ENCODE peak calls at places on chromosomes 2 and 18, in five cellular contexts. F is lung; M is right cardiac atrium; Y is brain microvascular endothelial cell; B is effector memory CD4-positive, alpha-beta T cell. X is an unnamed sample.

GRCh38 chr2:219041252-219041651 is at the start of gene CFAP65:
- DNase-seq in F (no peak), B (no peak), M (peak), Y (peak), X (peak)

GRCh38 chr2:96769816-96770215 is 9.1 kb downstream of the CNNM4 start:
- DNase-seq in M (peak), Y (no peak), F (no peak), B (no peak), X (no peak)

GRCh38 chr2:190641469-190641868 is 7.4 kb upstream of the NAB1 start:
- DNase-seq in F (no peak), Y (no peak), B (no peak), M (peak), X (no peak)

GRCh38 chr2:30631051-30631671 is 176.1 kb downstream of the CAPN13 start:
- DNase-seq in Y (peak), F (no peak), B (no peak), M (no peak), X (no peak)

GRCh38 chr2:46131-46470 is 204 bp downstream of the FAM110C start:
- DNase-seq in Y (no peak), B (no peak), F (no peak), M (no peak), X (no peak)

GRCh38 chr2:119859528-119859927 is 99.8 kb downstream of the PTPN4 start:
- DNase-seq in M (no peak), B (no peak), F (no peak), Y (no peak), X (no peak)

GRCh38 chr18:14921547-14921946 is 173.6 kb downstream of the ANKRD30B start:
- DNase-seq in B (no peak), M (no peak), F (no peak), Y (no peak), X (no peak)

GRCh38 chr2:19158899-19159298 is 199.5 kb downstream of the OSR1 start:
- DNase-seq in F (no peak), B (no peak), M (no peak), Y (no peak), X (no peak)

GRCh38 chr2:131039908-131040660 is 53.2 kb downstream of the FAM168B start:
- DNase-seq in B (no peak), F (no peak), Y (no peak), M (no peak), X (no peak)

GRCh38 chr2:30267161-30267568 is 35.8 kb downstream of the LBH start:
- DNase-seq in Y (no peak), M (no peak), B (peak), F (no peak), X (no peak)

GRCh38 chr2:195666113-195666712 is 9.2 kb downstream of the SLC39A10 start:
- DNase-seq in B (no peak), Y (no peak), F (no peak), M (no peak), X (no peak)

GRCh38 chr2:121694398-121695178 is 42.1 kb downstream of the NIFK start:
- DNase-seq in B (no peak), M (no peak), Y (no peak), F (no peak), X (no peak)

GRCh38 chr2:241719093-241719492 is 15.3 kb upstream of the D2HGDH start:
- DNase-seq in Y (no peak), M (no peak), B (no peak), F (no peak), X (no peak)

GRCh38 chr2:130388221-130388907 is 32.5 kb downstream of the PTPN18 start:
- DNase-seq in F (no peak), B (no peak), Y (no peak), M (no peak), X (no peak)

GRCh38 chr2:222000326-222000725 is 298.5 kb downstream of the PAX3 start:
- DNase-seq in F (no peak), Y (peak), M (no peak), B (no peak), X (no peak)

GRCh38 chr2:45237850-45238542 is 228.7 kb upstream of the SIX2 start:
- DNase-seq in Y (peak), B (no peak), F (peak), M (peak), X (no peak)

GRCh38 chr18:9803698-9804516 is 81.9 kb upstream of the TXNDC2 start:
- DNase-seq in Y (no peak), B (no peak), M (peak), F (no peak), X (no peak)

GRCh38 chr2:37489536-37489935 is 145.1 kb downstream of the QPCT start:
- DNase-seq in F (no peak), B (no peak), M (no peak), Y (no peak), X (no peak)

GRCh38 chr2:86445436-86445835 is 4.3 kb downstream of the KDM3A start:
- DNase-seq in M (no peak), B (no peak), F (no peak), Y (no peak), X (no peak)

GRCh38 chr18:3983351-3983969 is 471.6 kb downstream of the DLGAP1 start:
- DNase-seq in F (no peak), B (no peak), Y (peak), M (no peak), X (no peak)

GRCh38 chr2:69221512-69221911 is 165.5 kb downstream of the GFPT1 start:
- DNase-seq in Y (no peak), M (no peak), B (no peak), F (no peak), X (no peak)

GRCh38 chr2:31335921-31336570 is 78.5 kb downstream of the XDH start:
- DNase-seq in M (no peak), B (no peak), F (peak), Y (peak), X (no peak)

GRCh38 chr18:23887493-23887892 is 127.1 kb upstream of the TTC39C start:
- DNase-seq in M (peak), B (no peak), F (no peak), Y (no peak), X (no peak)

GRCh38 chr2:189287982-189288494 is 108.5 kb upstream of the COL5A2 start:
- DNase-seq in Y (peak), M (no peak), F (no peak), B (no peak), X (no peak)

GRCh38 chr18:43279015-43279758 is 1.9 kb upstream of the SYT4 start:
- DNase-seq in B (no peak), Y (no peak), F (no peak), M (no peak), X (no peak)

GRCh38 chr2:105754999-105755398 is 10.3 kb downstream of the NCK2 start:
- DNase-seq in B (no peak), Y (no peak), F (no peak), M (no peak), X (no peak)

GRCh38 chr18:6022840-6023239 is 127.5 kb upstream of the TMEM200C start:
- DNase-seq in B (no peak), M (no peak), Y (no peak), F (no peak), X (no peak)

GRCh38 chr2:118668431-118669424 is 178.7 kb downstream of the EN1 start:
- DNase-seq in Y (peak), F (no peak), B (no peak), M (peak), X (no peak)

GRCh38 chr2:232541961-232542714 is 2.6 kb downstream of the CHRNG start:
- DNase-seq in Y (no peak), M (no peak), B (no peak), F (no peak), X (no peak)

GRCh38 chr2:226963528-226963927 is 127.7 kb downstream of the RHBDD1 start:
- DNase-seq in B (no peak), F (no peak), Y (peak), M (no peak), X (no peak)

DNA sequence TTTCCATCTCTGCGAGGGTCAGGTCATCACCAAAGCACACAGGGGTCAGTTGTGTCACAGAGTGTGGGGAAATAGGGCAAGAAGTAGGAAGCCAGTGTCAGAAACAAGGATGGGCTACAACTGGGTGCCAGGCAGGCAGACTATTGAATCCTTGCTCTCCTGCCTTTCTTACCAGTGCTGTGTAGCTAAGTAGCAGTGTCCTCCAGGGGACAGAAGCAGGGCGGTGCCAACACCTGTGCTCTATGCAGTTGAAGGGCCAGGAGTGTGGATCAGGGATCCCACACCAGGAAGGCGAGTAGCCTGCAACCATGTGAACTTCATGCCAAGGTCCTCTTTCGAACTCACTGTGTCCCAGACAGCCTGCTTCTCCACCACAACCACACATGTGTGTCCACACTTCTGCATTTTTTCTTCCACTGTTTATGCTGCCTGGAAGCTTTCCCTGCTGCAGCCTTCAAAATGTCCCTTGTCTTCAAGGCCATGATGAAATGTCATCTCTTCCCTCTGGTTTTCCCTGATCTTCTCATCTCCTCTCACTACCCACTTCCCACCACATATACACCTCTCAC is 25.4 kb upstream of the REG3G start:
- DNase-seq in M (no peak), B (no peak), Y (no peak), F (no peak), X (no peak)
- H3K27ac ChIP-seq in M (no peak), B (no peak), Y (no peak), F (no peak), X (no peak)

DNA sequence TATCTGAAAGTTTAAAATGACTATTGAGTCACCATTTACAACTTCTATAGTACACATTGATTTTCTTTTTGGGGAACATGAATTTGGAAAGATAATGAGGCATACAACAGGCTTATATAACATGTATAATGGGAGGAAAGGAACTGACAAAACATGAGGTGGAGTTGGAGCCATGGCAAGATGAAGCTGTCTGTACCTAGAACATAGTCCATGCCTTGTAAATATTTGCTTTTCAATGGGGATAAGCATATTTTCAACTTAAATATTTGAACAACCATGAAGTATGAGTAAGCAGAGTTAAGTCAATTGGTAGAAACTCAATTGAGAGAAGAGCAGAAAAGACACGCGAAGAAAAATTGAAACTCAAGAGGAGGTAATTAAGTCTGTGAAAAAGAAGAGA is 37.1 kb upstream of the GALNT13 start:
- DNase-seq in M (no peak), Y (no peak), F (no peak), B (no peak), X (no peak)
- H3K27ac ChIP-seq in M (no peak), Y (no peak), F (no peak), B (no peak), X (no peak)

GRCh38 chr2:103784271-103784670 is 1022.4 kb downstream of the TMEM182 start:
- DNase-seq in Y (no peak), F (no peak), M (no peak), B (no peak), X (no peak)
- H3K27ac ChIP-seq in Y (no peak), F (no peak), M (no peak), B (no peak), X (no peak)

GRCh38 chr2:200747668-200748618 is 63.8 kb upstream of the BZW1 start:
- DNase-seq in Y (peak), M (no peak), B (no peak), F (no peak), X (no peak)
- H3K27ac ChIP-seq in Y (peak), M (no peak), B (no peak), F (peak), X (no peak)